ENCODE peak calls at places on chromosomes 13 and 19, in six cellular contexts. One of them, this sample, is unnamed.
A peak's percentile ranks its signal among the peaks of the same experiment; 100 is the strongest.

GRCh38 chr13:101467415-101467814 is 14.9 kb downstream of the ITGBL1 start:
- DNase-seq in suprapubic skin: no peak
- DNase-seq in sigmoid colon: no peak
- DNase-seq in ovary: no peak
- DNase-seq in prostate gland: no peak
- DNase-seq in transverse colon: no peak
- DNase-seq in this sample: no peak

GRCh38 chr19:33580026-33580644 is 41.6 kb upstream of the CHST8 start:
- DNase-seq in ovary: no peak
- DNase-seq in transverse colon: no peak
- DNase-seq in sigmoid colon: no peak
- DNase-seq in suprapubic skin: no peak
- DNase-seq in prostate gland: peak; percentile 60
- DNase-seq in this sample: no peak

GRCh38 chr13:112799394-112799793 is 109.6 kb downstream of the ATP11A start:
- DNase-seq in sigmoid colon: no peak
- DNase-seq in suprapubic skin: no peak
- DNase-seq in transverse colon: no peak
- DNase-seq in prostate gland: no peak
- DNase-seq in ovary: no peak
- DNase-seq in this sample: no peak

GRCh38 chr13:85497652-85498051 is 301.6 kb downstream of the SLITRK6 start:
- DNase-seq in prostate gland: no peak
- DNase-seq in sigmoid colon: no peak
- DNase-seq in ovary: no peak
- DNase-seq in suprapubic skin: no peak
- DNase-seq in transverse colon: no peak
- DNase-seq in this sample: no peak

GRCh38 chr19:48341006-48341405 is 15.7 kb downstream of the EMP3 start:
- DNase-seq in prostate gland: no peak
- DNase-seq in sigmoid colon: no peak
- DNase-seq in ovary: no peak
- DNase-seq in suprapubic skin: no peak
- DNase-seq in transverse colon: no peak
- DNase-seq in this sample: peak; percentile 57

GRCh38 chr13:73828811-73829210 is 305.4 kb downstream of the KLF12 start:
- DNase-seq in transverse colon: no peak
- DNase-seq in prostate gland: no peak
- DNase-seq in sigmoid colon: no peak
- DNase-seq in ovary: no peak
- DNase-seq in suprapubic skin: no peak
- DNase-seq in this sample: no peak

GRCh38 chr13:111902726-111903125 is 164.2 kb upstream of the SOX1 start:
- DNase-seq in ovary: no peak
- DNase-seq in transverse colon: no peak
- DNase-seq in sigmoid colon: peak; percentile 27
- DNase-seq in suprapubic skin: no peak
- DNase-seq in prostate gland: no peak
- DNase-seq in this sample: no peak

GRCh38 chr13:112066624-112067004 is 335 bp upstream of the SOX1 start:
- DNase-seq in prostate gland: no peak
- DNase-seq in sigmoid colon: no peak
- DNase-seq in suprapubic skin: no peak
- DNase-seq in ovary: no peak
- DNase-seq in transverse colon: peak; percentile 45
- DNase-seq in this sample: no peak

GRCh38 chr13:106034201-106034600 is 501.3 kb downstream of the EFNB2 start:
- DNase-seq in ovary: no peak
- DNase-seq in transverse colon: no peak
- DNase-seq in prostate gland: no peak
- DNase-seq in sigmoid colon: no peak
- DNase-seq in suprapubic skin: no peak
- DNase-seq in this sample: no peak

GRCh38 chr13:45575146-45575829 is 40.3 kb downstream of the ERICH6B start:
- DNase-seq in ovary: no peak
- DNase-seq in transverse colon: no peak
- DNase-seq in sigmoid colon: no peak
- DNase-seq in prostate gland: no peak
- DNase-seq in suprapubic skin: no peak
- DNase-seq in this sample: no peak

GRCh38 chr13:95643814-95644598 is 500 bp downstream of the DZIP1 start:
- DNase-seq in prostate gland: no peak
- DNase-seq in ovary: no peak
- DNase-seq in transverse colon: no peak
- DNase-seq in suprapubic skin: peak; percentile 63
- DNase-seq in sigmoid colon: no peak
- DNase-seq in this sample: no peak

GRCh38 chr13:110289174-110289573 is 17.8 kb downstream of the COL4A1 start:
- DNase-seq in ovary: no peak
- DNase-seq in sigmoid colon: peak; percentile 59
- DNase-seq in prostate gland: no peak
- DNase-seq in suprapubic skin: no peak
- DNase-seq in transverse colon: no peak
- DNase-seq in this sample: no peak

GRCh38 chr19:6611441-6611852 is 20.5 kb upstream of the CD70 start:
- DNase-seq in suprapubic skin: no peak
- DNase-seq in ovary: no peak
- DNase-seq in transverse colon: no peak
- DNase-seq in sigmoid colon: no peak
- DNase-seq in prostate gland: no peak
- DNase-seq in this sample: no peak

GRCh38 chr19:33868821-33869412 is 72.2 kb downstream of the KCTD15 start:
- DNase-seq in sigmoid colon: peak; percentile 77
- DNase-seq in suprapubic skin: no peak
- DNase-seq in prostate gland: peak; percentile 43
- DNase-seq in ovary: peak; percentile 30
- DNase-seq in transverse colon: peak; percentile 14
- DNase-seq in this sample: no peak

GRCh38 chr19:41218615-41219507 is at the start of gene AXL:
- DNase-seq in ovary: peak; percentile 87
- DNase-seq in suprapubic skin: peak; percentile 93
- DNase-seq in transverse colon: peak; percentile 64
- DNase-seq in sigmoid colon: peak; percentile 95
- DNase-seq in prostate gland: peak; percentile 88
- DNase-seq in this sample: peak; percentile 49

GRCh38 chr19:48372904-48373303 is 8.7 kb downstream of the SYNGR4 start:
- DNase-seq in transverse colon: peak; percentile 56
- DNase-seq in sigmoid colon: no peak
- DNase-seq in prostate gland: peak; percentile 72
- DNase-seq in suprapubic skin: no peak
- DNase-seq in ovary: no peak
- DNase-seq in this sample: no peak

GRCh38 chr19:55643003-55643732 is at the start of gene ZNF581:
- DNase-seq in transverse colon: peak; percentile 82
- DNase-seq in sigmoid colon: peak; percentile 88
- DNase-seq in ovary: peak; percentile 81
- DNase-seq in suprapubic skin: peak; percentile 90
- DNase-seq in prostate gland: peak; percentile 56
- DNase-seq in this sample: peak; percentile 63
- TF ChIP-seq POLR2A in transverse colon: peak; percentile 47
- TF ChIP-seq POLR2A in sigmoid colon: no peak
- TF ChIP-seq POLR2A in ovary: no peak
- TF ChIP-seq POLR2A in suprapubic skin: no peak
- TF ChIP-seq POLR2A in prostate gland: no peak
- TF ChIP-seq POLR2A in this sample: no peak

DNA sequence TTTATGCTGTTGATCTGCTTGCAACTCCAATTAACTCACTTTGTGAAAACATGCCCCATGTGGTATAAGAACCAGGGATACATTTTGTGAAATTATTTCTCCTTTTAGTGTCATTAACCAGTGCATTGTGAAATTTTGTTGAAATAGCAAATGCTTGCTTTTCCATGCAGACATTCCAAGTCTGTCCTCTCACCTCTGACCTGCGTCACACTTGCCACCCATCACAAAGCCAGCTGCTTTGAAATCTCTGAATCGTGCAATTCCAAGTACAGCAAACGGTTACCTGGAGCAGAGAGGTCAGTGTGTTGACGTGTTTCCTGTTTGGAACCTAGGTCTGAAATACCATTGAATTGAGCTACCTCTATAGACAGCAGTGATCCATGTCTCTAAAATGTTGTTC is 4.9 kb upstream of the SLC25A15 start:
- DNase-seq in ovary: no peak
- DNase-seq in prostate gland: no peak
- DNase-seq in transverse colon: no peak
- DNase-seq in sigmoid colon: no peak
- DNase-seq in suprapubic skin: no peak
- DNase-seq in this sample: no peak
- TF ChIP-seq POLR2A in ovary: no peak
- TF ChIP-seq POLR2A in prostate gland: no peak
- TF ChIP-seq POLR2A in transverse colon: no peak
- TF ChIP-seq POLR2A in sigmoid colon: no peak
- TF ChIP-seq POLR2A in suprapubic skin: no peak
- TF ChIP-seq POLR2A in this sample: no peak

GRCh38 chr19:18099623-18099995 is 2.0 kb downstream of the MAST3 start:
- DNase-seq in suprapubic skin: no peak
- DNase-seq in transverse colon: no peak
- DNase-seq in prostate gland: no peak
- DNase-seq in ovary: no peak
- DNase-seq in sigmoid colon: no peak
- DNase-seq in this sample: no peak

GRCh38 chr19:18097217-18097992 is at the start of gene MAST3:
- DNase-seq in prostate gland: peak; percentile 78
- DNase-seq in ovary: peak; percentile 89
- DNase-seq in sigmoid colon: peak; percentile 80
- DNase-seq in transverse colon: peak; percentile 93
- DNase-seq in suprapubic skin: peak; percentile 79
- DNase-seq in this sample: peak; percentile 45

GRCh38 chr19:18097993-18098890 is 664 bp downstream of the MAST3 start:
- DNase-seq in sigmoid colon: no peak
- DNase-seq in transverse colon: no peak
- DNase-seq in prostate gland: no peak
- DNase-seq in suprapubic skin: no peak
- DNase-seq in ovary: no peak
- DNase-seq in this sample: no peak

GRCh38 chr19:18100710-18101109 is 3.1 kb downstream of the MAST3 start:
- DNase-seq in transverse colon: no peak
- DNase-seq in suprapubic skin: no peak
- DNase-seq in prostate gland: no peak
- DNase-seq in sigmoid colon: no peak
- DNase-seq in ovary: no peak
- DNase-seq in this sample: no peak

DNA sequence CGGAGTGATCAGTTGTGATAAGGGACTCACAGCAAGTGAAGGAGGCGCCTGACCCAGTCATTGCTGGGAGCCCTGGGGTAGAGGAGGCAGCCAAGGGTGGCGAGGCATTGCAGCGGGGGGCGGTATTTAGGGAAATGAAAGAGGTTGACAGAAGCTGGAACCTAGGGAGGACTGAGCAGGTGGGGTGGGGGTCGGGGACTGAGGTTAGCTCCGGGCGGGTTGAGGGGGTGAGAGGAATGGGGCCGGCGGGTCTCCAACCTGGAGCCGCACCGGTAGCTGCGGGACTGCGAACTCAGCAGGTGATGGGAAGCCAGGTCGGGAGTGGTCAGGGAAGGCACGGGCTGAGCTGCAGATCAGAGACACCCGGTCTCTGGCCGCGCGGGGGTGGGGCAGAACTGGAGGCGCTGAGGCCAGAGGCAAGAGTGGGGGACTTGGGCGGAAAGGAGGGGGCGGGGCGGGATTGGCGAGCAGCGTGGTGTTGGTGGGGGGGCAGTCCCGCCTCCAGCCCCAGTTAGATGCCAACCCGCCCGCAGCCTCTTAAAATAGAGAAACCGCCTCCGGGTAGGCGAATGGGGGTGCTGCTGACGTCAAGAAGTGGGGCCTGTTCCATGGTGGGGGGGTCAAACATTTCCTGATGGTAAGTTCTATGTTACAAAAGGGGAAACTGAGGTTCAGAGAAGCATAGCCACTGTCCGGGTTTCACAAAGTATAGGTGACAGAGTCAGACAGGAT is 1.5 kb downstream of the MAST3 start:
- DNase-seq in transverse colon: peak; percentile 60
- DNase-seq in sigmoid colon: no peak
- DNase-seq in suprapubic skin: no peak
- DNase-seq in ovary: no peak
- DNase-seq in prostate gland: no peak
- DNase-seq in this sample: no peak
- TF ChIP-seq POLR2A in transverse colon: no peak
- TF ChIP-seq POLR2A in sigmoid colon: no peak
- TF ChIP-seq POLR2A in suprapubic skin: no peak
- TF ChIP-seq POLR2A in ovary: no peak
- TF ChIP-seq POLR2A in prostate gland: no peak
- TF ChIP-seq POLR2A in this sample: no peak

GRCh38 chr19:46626441-46626840 is 1.6 kb upstream of the PTGIR start:
- DNase-seq in ovary: no peak
- DNase-seq in sigmoid colon: no peak
- DNase-seq in suprapubic skin: no peak
- DNase-seq in prostate gland: no peak
- DNase-seq in transverse colon: no peak
- DNase-seq in this sample: no peak
- TF ChIP-seq POLR2A in ovary: no peak
- TF ChIP-seq POLR2A in sigmoid colon: no peak
- TF ChIP-seq POLR2A in suprapubic skin: no peak
- TF ChIP-seq POLR2A in prostate gland: no peak
- TF ChIP-seq POLR2A in transverse colon: no peak
- TF ChIP-seq POLR2A in this sample: no peak